ENCODE peak calls at places on chromosomes 13 and 19, in four cellular contexts. W is CD8-positive, alpha-beta T cell; E is pancreas; B is heart left ventricle. H is an unnamed sample.

GRCh38 chr19:3975637-3976087 is 4.8 kb upstream of the DAPK3 start:
- DNase-seq in B (no peak), W (no peak), E (no peak), H (no peak)

GRCh38 chr19:10891360-10892108 is 20.2 kb downstream of the CARM1 start:
- DNase-seq in E (no peak), W (no peak), B (no peak), H (no peak)

GRCh38 chr19:2811221-2811722 is 8.4 kb upstream of the ZNF554 start:
- DNase-seq in B (no peak), W (no peak), E (no peak), H (no peak)

GRCh38 chr13:59975807-59976445 is 187.8 kb downstream of the DIAPH3 start:
- DNase-seq in E (no peak), B (no peak), W (no peak), H (no peak)

GRCh38 chr19:46190489-46190888 is 39.1 kb upstream of the IGFL1 start:
- DNase-seq in W (no peak), E (no peak), B (no peak), H (no peak)

GRCh38 chr13:62320731-62321130 is 905.1 kb upstream of the PCDH20 start:
- DNase-seq in B (no peak), W (no peak), E (no peak), H (no peak)

GRCh38 chr19:17327654-17328516 is 6.8 kb downstream of the ANO8 start:
- DNase-seq in E (peak; percentile 63), W (peak; percentile 59), B (no peak), H (no peak)

GRCh38 chr19:2123682-2124387 is 27.1 kb downstream of the IZUMO4 start:
- DNase-seq in B (no peak), E (no peak), W (no peak), H (no peak)

GRCh38 chr13:108566413-108567170 is 62.8 kb upstream of the MYO16 start:
- DNase-seq in B (no peak), W (no peak), E (no peak), H (no peak)

GRCh38 chr19:28966737-28967401 is 246.1 kb downstream of the UQCRFS1 start:
- DNase-seq in E (no peak), B (no peak), W (no peak), H (peak; percentile 75)

GRCh38 chr13:96984061-96984508 is 10.2 kb downstream of the OXGR1 start:
- DNase-seq in W (no peak), B (peak; percentile 15), E (peak; percentile 63), H (no peak)

GRCh38 chr13:63542704-63543215 is 2127.1 kb upstream of the PCDH20 start:
- DNase-seq in W (no peak), E (no peak), B (no peak), H (no peak)

GRCh38 chr19:28980236-28980868 is 232.6 kb downstream of the UQCRFS1 start:
- DNase-seq in E (no peak), B (no peak), W (no peak), H (peak; percentile 61)

GRCh38 chr13:111460548-111461444 is 140.4 kb downstream of the TEX29 start:
- DNase-seq in W (no peak), B (peak; percentile 22), E (peak; percentile 20), H (peak; percentile 62)

GRCh38 chr19:821976-822773 is 420 bp upstream of the PLPPR3 start:
- DNase-seq in B (no peak), W (no peak), E (no peak), H (no peak)

GRCh38 chr13:114002009-114002544 is 28.2 kb upstream of the C13orf46 start:
- DNase-seq in E (no peak), B (no peak), W (no peak), H (no peak)

GRCh38 chr19:4602173-4602788 is 37.0 kb upstream of the TNFAIP8L1 start:
- DNase-seq in E (no peak), B (no peak), W (no peak), H (no peak)

GRCh38 chr13:52454459-52454824 is 836 bp upstream of the CKAP2 start:
- DNase-seq in W (peak; percentile 36), B (no peak), E (no peak), H (no peak)

GRCh38 chr19:47330466-47330869 is 1.5 kb upstream of the C5AR2 start:
- DNase-seq in E (no peak), B (no peak), W (no peak), H (no peak)

GRCh38 chr13:80945328-80945727 is 604.4 kb upstream of the SPRY2 start:
- DNase-seq in E (no peak), B (no peak), W (no peak), H (no peak)

GRCh38 chr13:94710081-94710809 is 2.1 kb downstream of the SOX21 start:
- DNase-seq in E (no peak), B (no peak), W (no peak), H (no peak)

GRCh38 chr13:80605007-80605406 is 264.1 kb upstream of the SPRY2 start:
- DNase-seq in W (no peak), B (no peak), E (no peak), H (no peak)

GRCh38 chr13:49649244-49649962 is 21.1 kb downstream of the ARL11 start:
- DNase-seq in E (no peak), B (no peak), W (no peak), H (peak; percentile 44)

GRCh38 chr13:20713751-20714150 is 10.3 kb downstream of the IL17D start:
- DNase-seq in E (no peak), B (no peak), W (no peak), H (peak; percentile 74)

GRCh38 chr19:30326076-30326710 is 46.0 kb upstream of the ZNF536 start:
- DNase-seq in E (no peak), B (peak; percentile 42), W (no peak), H (no peak)

GRCh38 chr13:114067381-114067885 is 65.0 kb downstream of the RASA3 start:
- DNase-seq in B (no peak), E (no peak), W (peak; percentile 42), H (peak; percentile 90)

GRCh38 chr19:7348587-7349230 is at the start of gene ARHGEF18:
- DNase-seq in B (no peak), W (peak; percentile 84), E (no peak), H (no peak)

GRCh38 chr13:25967144-25967543 is 84.7 kb downstream of the SHISA2 start:
- DNase-seq in E (no peak), B (no peak), W (no peak), H (no peak)

GRCh38 chr13:112643759-112644459 is 45.9 kb upstream of the ATP11A start:
- DNase-seq in B (no peak), W (no peak), E (peak; percentile 88), H (no peak)

GRCh38 chr13:113349491-113349890 is 14.4 kb downstream of the GRTP1 start:
- DNase-seq in E (no peak), B (no peak), W (no peak), H (no peak)

GRCh38 chr19:17868669-17869068 is 3.1 kb upstream of the SLC5A5 start:
- DNase-seq in E (no peak), B (no peak), W (no peak), H (no peak)

GRCh38 chr13:52862358-52863206 is 14.1 kb upstream of the PCDH8 start:
- DNase-seq in W (no peak), B (no peak), E (no peak), H (no peak)

GRCh38 chr19:11693505-11694499 is 44.9 kb downstream of the ZNF823 start:
- DNase-seq in W (no peak), E (no peak), B (no peak), H (peak; percentile 93)

GRCh38 chr13:71912524-71912923 is 45.5 kb upstream of the DACH1 start:
- DNase-seq in E (no peak), W (no peak), B (no peak), H (no peak)

GRCh38 chr13:25248071-25248470 is 39.2 kb downstream of the MTMR6 start:
- DNase-seq in W (no peak), E (no peak), B (no peak), H (no peak)

GRCh38 chr13:90979059-90979458 is 368.4 kb upstream of the MIR17HG start:
- DNase-seq in W (no peak), E (no peak), B (no peak), H (no peak)

GRCh38 chr19:16441661-16442071 is 30.1 kb downstream of the EPS15L1 start:
- DNase-seq in E (no peak), W (no peak), B (no peak), H (no peak)

GRCh38 chr13:58869566-58869965 is 1238.0 kb downstream of the PCDH17 start:
- DNase-seq in E (no peak), W (no peak), B (no peak), H (no peak)

GRCh38 chr19:10617409-10618121 is 7.8 kb upstream of the SLC44A2 start:
- DNase-seq in W (no peak), B (no peak), E (no peak), H (peak; percentile 90)

GRCh38 chr13:23651439-23651838 is 81.2 kb downstream of the TNFRSF19 start:
- DNase-seq in B (no peak), W (no peak), E (no peak), H (no peak)

GRCh38 chr13:73945371-73945770 is 188.8 kb downstream of the KLF12 start:
- DNase-seq in E (no peak), B (no peak), W (no peak), H (no peak)
- TF ChIP-seq CTCF in E (no peak), B (peak; percentile 31), W (no peak), H (no peak)

DNA sequence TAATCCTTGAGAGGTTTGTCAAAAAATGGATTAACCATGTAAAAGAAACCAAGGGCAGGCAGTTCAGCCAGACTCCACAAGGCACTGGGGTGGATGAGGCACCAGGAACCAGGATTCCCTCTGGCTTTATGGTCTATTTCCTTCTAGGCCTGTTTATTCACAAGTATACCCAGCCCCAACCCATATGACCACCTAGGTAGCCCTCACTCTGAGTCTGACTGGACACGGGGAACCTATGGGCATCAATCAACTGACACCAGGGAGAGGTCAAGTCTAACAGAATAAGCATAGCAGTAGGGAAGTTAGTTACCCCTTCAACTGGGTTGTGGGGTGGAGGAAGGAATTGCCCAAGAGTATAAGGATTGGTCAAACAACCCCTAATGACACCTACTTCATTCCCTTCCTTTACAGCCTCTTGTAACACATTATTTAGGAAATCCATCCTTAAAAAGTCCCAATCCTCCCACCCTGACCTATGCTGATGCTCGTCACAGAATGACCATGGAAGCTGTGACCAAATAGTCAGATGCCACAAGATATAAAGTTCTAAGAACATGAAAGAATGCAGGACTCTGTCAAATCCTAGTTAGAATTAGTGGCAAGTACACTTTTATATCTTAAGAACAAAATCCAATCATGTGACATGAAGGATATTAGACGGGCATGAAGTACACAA is 31.7 kb downstream of the PEG3 start:
- DNase-seq in E (no peak), W (no peak), B (no peak), H (no peak)
- H3K4me3 ChIP-seq in E (no peak overlapping the region), W (no peak overlapping the region), B (no peak overlapping the region), H (no peak overlapping the region)

DNA sequence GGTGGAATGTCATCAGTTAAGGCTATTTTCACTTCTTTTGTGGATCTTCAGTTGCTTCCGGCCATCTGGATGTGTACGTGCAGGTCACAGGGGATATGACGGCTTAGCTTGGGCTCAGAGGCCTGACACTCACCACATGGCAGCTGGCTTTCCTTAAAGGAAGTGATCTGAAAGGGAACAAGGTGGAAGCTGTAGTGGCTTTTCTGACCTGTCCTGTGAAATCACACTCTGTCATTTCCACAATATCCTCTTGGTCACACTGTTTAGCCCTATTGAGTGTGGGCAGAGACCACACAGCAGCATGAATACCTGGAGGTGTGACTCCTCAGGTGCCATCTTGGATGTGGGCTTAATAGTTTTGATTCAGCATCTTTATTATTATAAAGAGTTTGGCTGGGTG is 4.5 kb upstream of the BAX start:
- DNase-seq in E (no peak), B (no peak), W (no peak), H (no peak)
- TF ChIP-seq CTCF in E (no peak), B (no peak), W (no peak), H (no peak)

GRCh38 chr19:55601127-55601526 is 1.0 kb downstream of the ZNF524 start:
- DNase-seq in W (peak; percentile 6), B (no peak), E (no peak), H (no peak)
- H3K4me3 ChIP-seq in W (peak overlapping the region; percentile 35), B (peak overlapping the region; percentile 96), E (peak overlapping the region; percentile 86), H (peak overlapping the region; percentile 75)